ENCODE peak calls at places on chromosomes 7 and 10, in five cellular contexts. One of them, this sample, is unnamed.
A peak's percentile ranks its signal among the peaks of the same experiment; 100 is the strongest.

GRCh38 chr10:62224606-62225005 is 44.0 kb downstream of the RTKN2 start:
- DNase-seq in HepG2: no peak
- DNase-seq in H1: no peak
- DNase-seq in GM12878: no peak
- DNase-seq in NT2/D1: peak; percentile 2
- DNase-seq in this sample: no peak

GRCh38 chr10:88152720-88153119 is 289.3 kb downstream of the PTEN start:
- DNase-seq in NT2/D1: no peak
- DNase-seq in GM12878: peak; percentile 40
- DNase-seq in HepG2: no peak
- DNase-seq in H1: no peak
- DNase-seq in this sample: no peak

GRCh38 chr7:14841850-14842249 is 60.7 kb downstream of the DGKB start:
- DNase-seq in NT2/D1: no peak
- DNase-seq in GM12878: no peak
- DNase-seq in HepG2: no peak
- DNase-seq in H1: no peak
- DNase-seq in this sample: no peak

GRCh38 chr10:110864662-110865140 is 7.0 kb upstream of the PDCD4 start:
- DNase-seq in H1: no peak
- DNase-seq in GM12878: peak; percentile 97
- DNase-seq in NT2/D1: no peak
- DNase-seq in HepG2: no peak
- DNase-seq in this sample: no peak

GRCh38 chr10:123148414-123149161 is 652 bp downstream of the HMX2 start:
- DNase-seq in NT2/D1: no peak
- DNase-seq in HepG2: no peak
- DNase-seq in GM12878: no peak
- DNase-seq in H1: peak; percentile 83
- DNase-seq in this sample: no peak

GRCh38 chr10:118369806-118370205 is 27.7 kb upstream of the FAM204A start:
- DNase-seq in HepG2: no peak
- DNase-seq in GM12878: no peak
- DNase-seq in H1: no peak
- DNase-seq in NT2/D1: no peak
- DNase-seq in this sample: no peak

GRCh38 chr10:3119796-3120459 is 52.6 kb downstream of the PFKP start:
- DNase-seq in NT2/D1: no peak
- DNase-seq in HepG2: no peak
- DNase-seq in GM12878: no peak
- DNase-seq in H1: no peak
- DNase-seq in this sample: peak; percentile 66

GRCh38 chr10:86709786-86710185 is 41.5 kb downstream of the LDB3 start:
- DNase-seq in HepG2: no peak
- DNase-seq in H1: peak; percentile 45
- DNase-seq in GM12878: no peak
- DNase-seq in NT2/D1: no peak
- DNase-seq in this sample: no peak

GRCh38 chr10:12344375-12345110 is 4.8 kb upstream of the CAMK1D start:
- DNase-seq in NT2/D1: no peak
- DNase-seq in H1: no peak
- DNase-seq in GM12878: no peak
- DNase-seq in HepG2: no peak
- DNase-seq in this sample: no peak

GRCh38 chr7:30893357-30893756 is 18.3 kb upstream of the AQP1 start:
- DNase-seq in HepG2: no peak
- DNase-seq in GM12878: no peak
- DNase-seq in NT2/D1: no peak
- DNase-seq in H1: no peak
- DNase-seq in this sample: peak; percentile 31

GRCh38 chr7:115116773-115117715 is 195.2 kb downstream of the MDFIC start:
- DNase-seq in H1: no peak
- DNase-seq in HepG2: peak; percentile 22
- DNase-seq in GM12878: no peak
- DNase-seq in NT2/D1: no peak
- DNase-seq in this sample: no peak

GRCh38 chr10:44725404-44725803 is 185.7 kb upstream of the TMEM72 start:
- DNase-seq in GM12878: no peak
- DNase-seq in HepG2: no peak
- DNase-seq in H1: no peak
- DNase-seq in NT2/D1: no peak
- DNase-seq in this sample: no peak

GRCh38 chr7:42236266-42237161 is 495 bp downstream of the GLI3 start:
- DNase-seq in HepG2: no peak
- DNase-seq in NT2/D1: no peak
- DNase-seq in H1: peak; percentile 75
- DNase-seq in GM12878: no peak
- DNase-seq in this sample: peak; percentile 42

GRCh38 chr10:97686301-97686961 is 610 bp downstream of the AVPI1 start:
- DNase-seq in NT2/D1: no peak
- DNase-seq in HepG2: no peak
- DNase-seq in H1: no peak
- DNase-seq in GM12878: no peak
- DNase-seq in this sample: no peak
- TF ChIP-seq SUZ12 in NT2/D1: no peak
- TF ChIP-seq SUZ12 in HepG2: no peak
- TF ChIP-seq SUZ12 in H1: no peak
- TF ChIP-seq SUZ12 in GM12878: no peak
- TF ChIP-seq SUZ12 in this sample: no peak

GRCh38 chr10:126521354-126521753 is 133.1 kb upstream of the ADAM12 start:
- DNase-seq in HepG2: peak; percentile 62
- DNase-seq in GM12878: no peak
- DNase-seq in NT2/D1: no peak
- DNase-seq in H1: no peak
- DNase-seq in this sample: no peak
- TF ChIP-seq SUZ12 in HepG2: no peak
- TF ChIP-seq SUZ12 in GM12878: no peak
- TF ChIP-seq SUZ12 in NT2/D1: no peak
- TF ChIP-seq SUZ12 in H1: no peak
- TF ChIP-seq SUZ12 in this sample: no peak

GRCh38 chr7:100694196-100694745 is at the start of gene GIGYF1:
- DNase-seq in HepG2: peak; percentile 33
- DNase-seq in H1: peak; percentile 77
- DNase-seq in GM12878: no peak
- DNase-seq in NT2/D1: no peak
- DNase-seq in this sample: peak; percentile 82
- TF ChIP-seq SUZ12 in HepG2: no peak
- TF ChIP-seq SUZ12 in H1: no peak
- TF ChIP-seq SUZ12 in GM12878: no peak
- TF ChIP-seq SUZ12 in NT2/D1: no peak
- TF ChIP-seq SUZ12 in this sample: no peak

DNA sequence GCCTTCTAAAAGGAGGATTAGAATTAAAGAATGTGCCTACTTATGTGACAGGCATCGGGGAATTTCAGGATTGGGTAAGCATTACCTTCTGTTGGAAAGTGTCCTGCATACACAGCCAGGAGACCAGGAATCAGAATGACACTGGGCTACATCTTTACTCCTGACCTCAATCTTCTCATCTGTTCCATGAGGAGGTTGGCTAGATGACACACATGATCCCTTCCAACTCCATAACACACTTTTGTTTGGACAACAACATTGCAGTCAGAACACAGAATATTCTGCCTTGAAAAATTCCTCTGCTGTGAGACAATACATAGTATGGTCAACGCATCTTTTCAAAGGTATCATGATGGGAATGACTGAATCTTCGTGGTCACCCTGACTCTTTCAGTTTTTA is 1281.2 kb upstream of the SORCS1 start:
- DNase-seq in H1: no peak
- DNase-seq in GM12878: no peak
- DNase-seq in NT2/D1: no peak
- DNase-seq in HepG2: no peak
- DNase-seq in this sample: no peak
- TF ChIP-seq SUZ12 in H1: no peak
- TF ChIP-seq SUZ12 in GM12878: no peak
- TF ChIP-seq SUZ12 in NT2/D1: no peak
- TF ChIP-seq SUZ12 in HepG2: no peak
- TF ChIP-seq SUZ12 in this sample: no peak